ENCODE peak calls at places on chromosome 15, in ten cellular contexts. I is brain microvascular endothelial cell; J is stimulated activated CD4-positive, alpha-beta T cell treated with anti-CD3 and anti-CD28 coated beads, TNF-alpha, amount 100 ng/mL, for 4 hours; N is activated B cell treated with CpG ODN at 0.5 μM for 24 hours; L is A549; T is activated T-cell treated with anti-CD3 and anti-CD28 coated beads for 1 hour; V is KBM-7; S is PC-3; K is coronary artery; C is H54. Z is an unnamed sample.

GRCh38 chr15:75314552-75315290 is 21.1 kb upstream of the COMMD4 start:
- DNase-seq in L (no peak), I (no peak), T (no peak), S (no peak), K (no peak), C (no peak), N (no peak), V (no peak), J (no peak), Z (no peak)

GRCh38 chr15:61644550-61644949 is 415.4 kb upstream of the RORA start:
- DNase-seq in S (no peak), C (no peak), V (no peak), J (no peak), K (no peak), I (no peak), L (no peak), N (no peak), T (no peak), Z (peak)

GRCh38 chr15:90529008-90529368 is 735 bp upstream of the CRTC3 start:
- DNase-seq in I (no peak), V (no peak), N (no peak), S (no peak), K (no peak), C (no peak), J (no peak), L (no peak), T (no peak), Z (no peak)

GRCh38 chr15:60370804-60371700 is 26.7 kb downstream of the ANXA2 start:
- DNase-seq in S (peak), L (peak), K (peak), N (no peak), T (no peak), C (peak), V (no peak), I (peak), J (peak), Z (no peak)

GRCh38 chr15:92101706-92102434 is 248.4 kb downstream of the SLCO3A1 start:
- DNase-seq in L (no peak), T (no peak), I (no peak), N (no peak), C (no peak), J (no peak), S (no peak), V (no peak), K (no peak), Z (no peak)

GRCh38 chr15:52228928-52229327 is 37.7 kb upstream of the GNB5 start:
- DNase-seq in V (no peak), T (no peak), K (no peak), I (no peak), L (peak), S (peak), C (peak), N (peak), J (no peak), Z (no peak)

GRCh38 chr15:35519536-35520149 is 26.3 kb downstream of the DPH6 start:
- DNase-seq in J (no peak), N (no peak), L (peak), I (peak), T (no peak), V (peak), K (no peak), C (no peak), S (peak), Z (peak)

GRCh38 chr15:63093486-63094205 is 28.0 kb upstream of the LACTB start:
- DNase-seq in I (peak), J (peak), V (peak), C (peak), S (peak), T (peak), N (peak), K (no peak), L (peak), Z (peak)

Z was measured in NCI-H524 treated with DMSO at 0.1 percent for 48 hours.